ENCODE peak calls at places on chromosomes 13 and 19, in five cellular contexts. F is adrenal gland, Z is PC-3, U is Panc1, K is Caco-2. G is an unnamed sample.
A peak's percentile ranks its signal among the peaks of the same experiment; 100 is the strongest.

GRCh38 chr13:44011036-44011435 is 131.3 kb downstream of the LACC1 start:
- DNase-seq in F (peak; percentile 36), Z (no peak), U (no peak), K (no peak), G (no peak)

GRCh38 chr19:41323430-41324125 is 13.6 kb downstream of the CCDC97 start:
- DNase-seq in F (peak; percentile 76), U (no peak), Z (peak; percentile 72), K (no peak), G (peak; percentile 64)

GRCh38 chr19:15284896-15285295 is 47.4 kb downstream of the BRD4 start:
- DNase-seq in F (no peak), K (no peak), U (no peak), Z (no peak), G (no peak)

GRCh38 chr19:4472174-4472974 is at the start of gene HDGFL2:
- DNase-seq in F (no peak), K (no peak), Z (no peak), U (no peak), G (no peak)

GRCh38 chr19:33758541-33759013 is 38.1 kb upstream of the KCTD15 start:
- DNase-seq in K (no peak), Z (no peak), F (no peak), U (no peak), G (no peak)

GRCh38 chr13:80783926-80784325 is 443.0 kb upstream of the SPRY2 start:
- DNase-seq in F (no peak), K (no peak), U (no peak), Z (no peak), G (no peak)

GRCh38 chr13:51724721-51725120 is 79.2 kb downstream of the DHRS12 start:
- DNase-seq in F (no peak), Z (no peak), U (no peak), K (no peak), G (no peak)

GRCh38 chr19:3881272-3882040 is 971 bp downstream of the ATCAY start:
- DNase-seq in U (no peak), F (no peak), Z (no peak), K (no peak), G (no peak)

GRCh38 chr19:12411893-12412292 is 10.8 kb upstream of the ZNF799 start:
- DNase-seq in Z (no peak), K (no peak), F (no peak), U (no peak), G (no peak)

GRCh38 chr13:48235100-48235813 is 2.3 kb downstream of the ITM2B start:
- DNase-seq in U (no peak), K (no peak), F (peak; percentile 45), Z (peak; percentile 32), G (no peak)

GRCh38 chr19:6264077-6264445 is 15.7 kb downstream of the MLLT1 start:
- DNase-seq in F (no peak), Z (no peak), K (no peak), U (no peak), G (no peak)

GRCh38 chr13:64480648-64481047 is 2749.5 kb downstream of the PCDH9 start:
- DNase-seq in U (no peak), K (no peak), F (no peak), Z (no peak), G (no peak)

GRCh38 chr13:113802761-113803160 is 43.7 kb downstream of the TMEM255B start:
- DNase-seq in F (no peak), K (no peak), U (no peak), Z (no peak), G (no peak)

GRCh38 chr13:104648291-104648690 is 1582.1 kb upstream of the SLC10A2 start:
- DNase-seq in K (no peak), U (no peak), Z (no peak), F (no peak), G (no peak)

GRCh38 chr13:23506071-23506820 is 64.0 kb upstream of the TNFRSF19 start:
- DNase-seq in K (no peak), U (no peak), Z (no peak), F (no peak), G (no peak)

GRCh38 chr19:51746731-51747130 is 4.9 kb downstream of the FPR1 start:
- DNase-seq in K (no peak), F (no peak), U (no peak), Z (no peak), G (no peak)

GRCh38 chr19:43782689-43783231 is 2.0 kb upstream of the KCNN4 start:
- DNase-seq in F (no peak), Z (no peak), K (no peak), U (no peak), G (peak; percentile 50)

GRCh38 chr13:44690376-44690775 is 114.2 kb upstream of the TSC22D1 start:
- DNase-seq in Z (no peak), F (no peak), U (no peak), K (no peak), G (no peak)

GRCh38 chr19:35702223-35703012 is 1.9 kb upstream of the ZBTB32 start:
- DNase-seq in U (peak; percentile 94), F (peak; percentile 95), Z (peak; percentile 96), K (peak; percentile 95), G (peak; percentile 88)

GRCh38 chr13:45168555-45168930 is 32.3 kb downstream of the KCTD4 start:
- DNase-seq in K (no peak), F (no peak), Z (no peak), U (no peak), G (no peak)

GRCh38 chr13:102401305-102401704 is 543 bp downstream of the FGF14 start:
- DNase-seq in U (no peak), K (no peak), F (no peak), Z (no peak), G (no peak)

GRCh38 chr19:58554494-58555368 is at the start of gene CHMP2A:
- DNase-seq in K (peak; percentile 99), Z (peak; percentile 98), U (peak; percentile 81), F (peak; percentile 99), G (peak; percentile 72)

GRCh38 chr19:11675569-11675968 is 63.2 kb downstream of the ZNF823 start:
- DNase-seq in F (no peak), Z (no peak), K (no peak), U (no peak), G (no peak)

GRCh38 chr19:55014714-55015113 is 23.4 kb downstream of the GP6 start:
- DNase-seq in K (no peak), U (no peak), Z (peak; percentile 25), F (peak; percentile 21), G (no peak)

GRCh38 chr13:29511980-29512379 is 83.5 kb downstream of the SLC7A1 start:
- DNase-seq in Z (no peak), F (no peak), K (no peak), U (no peak), G (no peak)

GRCh38 chr19:48749571-48750198 is 2.8 kb downstream of the FUT1 start:
- DNase-seq in F (no peak), Z (no peak), U (no peak), K (no peak), G (no peak)

GRCh38 chr19:21699197-21699596 is 68.2 kb downstream of the ZNF100 start:
- DNase-seq in F (no peak), K (no peak), U (no peak), Z (no peak), G (no peak)

DNA sequence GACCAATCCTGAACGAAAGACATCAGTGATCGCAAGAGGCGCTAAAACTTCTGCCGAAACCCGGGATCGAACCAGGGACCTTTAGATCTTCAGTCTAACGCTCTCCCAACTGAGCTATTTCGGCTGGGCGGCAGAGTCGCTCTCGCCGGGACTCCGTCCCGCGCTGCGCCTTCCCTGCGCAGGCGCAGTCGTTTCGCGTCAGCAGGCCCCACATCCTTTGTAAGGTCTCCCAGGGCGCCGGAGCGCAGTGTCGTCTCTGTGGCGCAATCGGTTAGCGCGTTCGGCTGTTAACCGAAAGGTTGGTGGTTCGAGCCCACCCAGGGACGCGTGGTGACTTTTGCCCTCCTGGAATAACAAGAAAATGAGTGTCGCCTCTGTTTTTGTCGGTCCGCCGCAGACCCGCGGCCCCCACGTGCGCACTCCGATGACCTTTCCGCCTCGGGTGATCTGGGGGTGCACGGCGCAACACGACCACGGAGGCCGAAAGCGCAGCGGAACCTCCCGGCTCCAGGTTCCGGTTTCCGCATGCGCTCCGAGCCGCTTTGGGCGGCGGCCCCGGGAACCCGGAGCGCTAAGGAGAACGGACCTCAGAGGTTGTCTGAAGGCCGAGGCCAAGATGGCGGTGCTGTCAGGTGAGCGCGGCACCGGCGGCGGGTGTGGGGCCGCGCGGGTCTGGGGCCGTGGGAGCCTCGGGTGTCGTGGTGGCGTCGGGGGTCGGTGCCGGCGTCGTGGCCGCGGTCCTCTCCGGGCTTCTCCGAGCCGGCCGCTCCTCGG is at the start of gene NDUFS7:
- DNase-seq in F (peak; percentile 90), K (peak; percentile 91), U (peak; percentile 58), Z (peak; percentile 83), G (peak; percentile 75)
- TF ChIP-seq CTCF in F (no peak), K (no peak), U (no peak), Z (no peak), G (peak; percentile 61)

GRCh38 chr19:18090545-18091216 is 3.9 kb upstream of the IL12RB1 start:
- DNase-seq in U (no peak), Z (no peak), F (no peak), K (no peak), G (no peak)

GRCh38 chr19:18097217-18097992 is at the start of gene MAST3:
- DNase-seq in F (peak; percentile 89), U (no peak), K (peak; percentile 94), Z (peak; percentile 93), G (no peak)

GRCh38 chr19:18096258-18096657 is 1.3 kb upstream of the MAST3 start:
- DNase-seq in K (no peak), Z (no peak), U (no peak), F (no peak), G (no peak)

GRCh38 chr19:18091217-18091608 is 4.5 kb upstream of the IL12RB1 start:
- DNase-seq in F (peak; percentile 49), U (no peak), K (no peak), Z (no peak), G (no peak)

GRCh38 chr19:18093439-18094161 is 4.0 kb upstream of the MAST3 start:
- DNase-seq in U (no peak), K (peak; percentile 41), Z (peak; percentile 41), F (no peak), G (peak; percentile 52)
- H3K27me3 ChIP-seq in U (no peaks in the 10 kb centered on the region), K (no peaks in the 10 kb centered on the region), Z (no peaks in the 10 kb centered on the region), F (no peaks in the 10 kb centered on the region), G (peaks cover 9% of the 10 kb centered on the region)

DNA sequence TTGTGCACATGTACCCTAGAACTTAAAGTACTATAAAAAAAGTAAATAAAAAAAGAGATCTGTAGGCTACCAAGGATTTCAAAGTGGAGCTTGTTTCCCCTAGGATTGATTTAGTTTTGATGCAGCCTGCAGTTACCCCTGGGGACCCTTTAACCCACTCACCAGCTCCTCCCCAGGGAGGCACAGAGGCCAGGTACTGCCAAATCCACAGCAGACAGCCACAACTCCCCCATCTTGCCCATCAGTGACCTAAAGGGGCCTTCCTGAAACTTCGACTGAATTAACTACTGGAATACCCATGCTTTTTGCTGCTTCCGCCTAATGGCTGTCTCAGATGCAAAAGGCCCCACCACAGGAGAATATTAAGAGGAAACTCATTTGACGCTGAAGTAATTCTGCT is 95.1 kb downstream of the FOXO1 start:
- DNase-seq in K (no peak), F (no peak), Z (no peak), U (no peak), G (no peak)
- H3K4me1 ChIP-seq in K (peaks cover 13% of the 10 kb centered on the region), F (peaks cover 32% of the 10 kb centered on the region), Z (no peaks in the 10 kb centered on the region), U (no peaks in the 10 kb centered on the region), G (no peaks in the 10 kb centered on the region)

GRCh38 chr13:108178105-108178504 is 37.2 kb downstream of the LIG4 start:
- DNase-seq in F (no peak), U (no peak), Z (no peak), K (no peak), G (no peak)

GRCh38 chr13:108176685-108177274 is 38.6 kb downstream of the LIG4 start:
- DNase-seq in F (peak; percentile 47), U (no peak), K (peak; percentile 44), Z (peak; percentile 67), G (no peak)

GRCh38 chr13:108188260-108188659 is 27.1 kb downstream of the LIG4 start:
- DNase-seq in K (no peak), U (no peak), Z (no peak), F (no peak), G (no peak)

GRCh38 chr13:108185218-108185617 is 30.1 kb downstream of the LIG4 start:
- DNase-seq in K (no peak), F (no peak), U (no peak), Z (no peak), G (no peak)

GRCh38 chr13:108182652-108183051 is 32.7 kb downstream of the LIG4 start:
- DNase-seq in U (no peak), K (no peak), F (no peak), Z (no peak), G (no peak)
- TF ChIP-seq CTCF in U (no peak), K (no peak), F (no peak), Z (no peak), G (no peak)

G was measured in foreskin keratinocyte.